ENCODE peak calls at places on chromosomes 1 and 21, in four cellular contexts. M is astrocyte, Q is RWPE2, V is heart right ventricle. O is an unnamed sample. For H3K4me1, the result is how much of the 10 kb centered on the place peaks cover.

GRCh38 chr1:220012259-220012658 is 34.0 kb downstream of the EPRS1 start:
- DNase-seq in Q (no peak), V (no peak), M (peak), O (no peak)

GRCh38 chr1:152871731-152872126 is 6.4 kb upstream of the SMCP start:
- DNase-seq in M (no peak), Q (no peak), V (no peak), O (no peak)

GRCh38 chr1:196007763-196008162 is 600.5 kb downstream of the KCNT2 start:
- DNase-seq in Q (no peak), V (no peak), M (no peak), O (no peak)

GRCh38 chr1:192826791-192827477 is 18.1 kb downstream of the RGS2 start:
- DNase-seq in V (no peak), Q (no peak), M (peak), O (no peak)

GRCh38 chr1:221430133-221430960 is 311.5 kb downstream of the DUSP10 start:
- DNase-seq in Q (no peak), V (no peak), M (peak), O (no peak)

GRCh38 chr1:218349365-218350021 is 4.4 kb downstream of the TGFB2 start:
- DNase-seq in V (no peak), M (peak), Q (no peak), O (no peak)

GRCh38 chr1:184463680-184464079 is 76.9 kb downstream of the C1orf21 start:
- DNase-seq in M (no peak), V (no peak), Q (no peak), O (no peak)

GRCh38 chr1:185066181-185066580 is 20.8 kb downstream of the RNF2 start:
- DNase-seq in Q (no peak), V (no peak), M (no peak), O (no peak)

GRCh38 chr1:214127705-214128104 is 139.9 kb downstream of the PROX1 start:
- DNase-seq in M (no peak), Q (no peak), V (no peak), O (no peak)

GRCh38 chr21:44874240-44874496 is 678 bp upstream of the PTTG1IP start:
- DNase-seq in Q (no peak), M (no peak), V (no peak), O (no peak)

GRCh38 chr1:244029137-244029536 is 21.9 kb upstream of the ZBTB18 start:
- DNase-seq in Q (no peak), M (no peak), V (no peak), O (no peak)

GRCh38 chr1:207346562-207346912 is 25.1 kb downstream of the CD55 start:
- DNase-seq in Q (no peak), M (no peak), V (no peak), O (no peak)

GRCh38 chr21:25568230-25568629 is 39.1 kb downstream of the MRPL39 start:
- DNase-seq in V (peak), M (peak), Q (no peak), O (no peak)

GRCh38 chr1:208335386-208335785 is 91.2 kb upstream of the PLXNA2 start:
- DNase-seq in V (no peak), Q (no peak), M (no peak), O (no peak)

GRCh38 chr1:228860911-228861829 is 125.9 kb downstream of the RHOU start:
- DNase-seq in Q (no peak), V (no peak), M (peak), O (no peak)

GRCh38 chr21:26553921-26554320 is 19.2 kb downstream of the CYYR1 start:
- DNase-seq in V (no peak), Q (no peak), M (no peak), O (no peak)

GRCh38 chr1:46948629-46949282 is 7.5 kb upstream of the CYP4A11 start:
- DNase-seq in M (no peak), Q (no peak), V (no peak), O (no peak)

GRCh38 chr1:21058035-21058793 is 118.5 kb downstream of the EIF4G3 start:
- DNase-seq in V (no peak), M (no peak), Q (no peak), O (no peak)

GRCh38 chr1:178093958-178094751 is at the start of gene RASAL2:
- DNase-seq in Q (peak), M (peak), V (peak), O (no peak)

GRCh38 chr1:50275564-50275963 is 147.7 kb downstream of the DMRTA2 start:
- DNase-seq in Q (no peak), V (no peak), M (no peak), O (no peak)

GRCh38 chr1:9111357-9111691 is 17.6 kb downstream of the GPR157 start:
- DNase-seq in Q (no peak), V (no peak), M (no peak), O (no peak)

GRCh38 chr1:61781151-61781550 is 38.9 kb downstream of the PATJ start:
- DNase-seq in M (no peak), V (no peak), Q (no peak), O (no peak)

GRCh38 chr1:110196917-110197782 is 13.0 kb upstream of the KCNC4 start:
- DNase-seq in V (no peak), Q (no peak), M (no peak), O (peak)

GRCh38 chr1:167083066-167083682 is 7.0 kb downstream of the GPA33 start:
- DNase-seq in Q (no peak), M (no peak), V (no peak), O (no peak)

GRCh38 chr1:177631770-177632169 is 338.1 kb downstream of the SEC16B start:
- DNase-seq in M (no peak), Q (no peak), V (no peak), O (no peak)

GRCh38 chr1:217881131-217881543 is 250.0 kb downstream of the SPATA17 start:
- DNase-seq in V (no peak), Q (no peak), M (peak), O (no peak)

GRCh38 chr1:41394918-41395598 is 33.8 kb downstream of the FOXO6 start:
- DNase-seq in M (peak), Q (no peak), V (no peak), O (no peak)

GRCh38 chr1:20336105-20336605 is 45.5 kb downstream of the VWA5B1 start:
- DNase-seq in Q (no peak), M (no peak), V (no peak), O (no peak)

GRCh38 chr1:64046871-64047270 is 156.6 kb upstream of the UBE2U start:
- DNase-seq in M (no peak), Q (no peak), V (no peak), O (no peak)

GRCh38 chr1:98969753-98970152 is 34.9 kb downstream of the PLPPR5 start:
- DNase-seq in M (no peak), V (no peak), Q (no peak), O (no peak)

GRCh38 chr1:66853379-66853778 is 52.3 kb upstream of the INSL5 start:
- DNase-seq in M (no peak), Q (no peak), V (no peak), O (no peak)

GRCh38 chr1:13896932-13897331 is 196.9 kb downstream of the PRDM2 start:
- DNase-seq in V (no peak), Q (no peak), M (no peak), O (no peak)

GRCh38 chr1:53396563-53397268 is 62.5 kb upstream of the DMRTB1 start:
- DNase-seq in Q (no peak), V (no peak), M (no peak), O (no peak)

GRCh38 chr1:102431253-102431652 is 434.5 kb upstream of the OLFM3 start:
- DNase-seq in Q (no peak), V (no peak), M (no peak), O (no peak)

GRCh38 chr1:102435483-102435882 is 438.8 kb upstream of the OLFM3 start:
- DNase-seq in V (no peak), Q (no peak), M (no peak), O (no peak)

DNA sequence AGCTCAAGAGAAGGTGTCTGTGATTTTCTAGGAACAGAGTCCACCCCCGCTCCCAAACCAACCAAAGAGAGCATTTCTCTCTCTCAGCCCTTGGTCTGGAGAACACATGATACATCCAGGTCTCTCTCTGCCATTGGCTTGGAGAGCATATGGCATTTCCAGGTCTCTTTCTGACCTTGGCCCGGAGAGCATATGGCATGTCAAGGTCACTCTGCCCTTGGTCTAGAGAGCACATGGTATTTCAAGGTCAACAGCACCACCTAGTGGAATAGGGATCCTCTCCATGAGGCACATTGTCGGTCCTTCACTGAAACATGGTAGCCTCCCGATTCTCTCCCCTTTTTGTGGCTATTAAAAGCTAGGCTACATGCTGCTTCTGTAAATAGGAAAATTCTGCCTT is 437.7 kb upstream of the OLFM3 start:
- DNase-seq in M (no peak), V (no peak), Q (no peak), O (no peak)
- TF ChIP-seq CTCF in M (peak), V (no peak), Q (peak), O (no peak)

DNA sequence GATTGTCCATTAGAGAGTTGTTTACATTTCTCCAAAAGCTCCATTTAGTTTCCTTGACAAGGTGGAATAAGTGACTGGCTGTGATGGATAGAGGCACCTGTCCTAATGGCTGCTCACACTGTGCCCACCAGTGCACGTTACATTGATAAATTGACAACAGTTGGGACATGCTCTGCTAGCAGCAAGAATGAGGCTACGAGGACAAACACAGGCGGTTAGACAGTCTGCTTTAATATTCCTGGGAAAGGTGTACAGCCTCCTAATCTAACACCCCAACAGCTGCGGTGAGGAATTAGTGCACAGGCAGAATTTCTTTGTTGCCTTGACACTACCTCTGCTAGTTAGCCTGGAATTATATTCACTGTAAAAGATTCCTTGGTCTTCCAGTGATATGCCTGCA is 354.9 kb downstream of the LMO4 start:
- DNase-seq in M (no peak), V (no peak), Q (no peak), O (no peak)
- H3K4me3 ChIP-seq in M (peak), V (peak), Q (peak), O (no peak)

DNA sequence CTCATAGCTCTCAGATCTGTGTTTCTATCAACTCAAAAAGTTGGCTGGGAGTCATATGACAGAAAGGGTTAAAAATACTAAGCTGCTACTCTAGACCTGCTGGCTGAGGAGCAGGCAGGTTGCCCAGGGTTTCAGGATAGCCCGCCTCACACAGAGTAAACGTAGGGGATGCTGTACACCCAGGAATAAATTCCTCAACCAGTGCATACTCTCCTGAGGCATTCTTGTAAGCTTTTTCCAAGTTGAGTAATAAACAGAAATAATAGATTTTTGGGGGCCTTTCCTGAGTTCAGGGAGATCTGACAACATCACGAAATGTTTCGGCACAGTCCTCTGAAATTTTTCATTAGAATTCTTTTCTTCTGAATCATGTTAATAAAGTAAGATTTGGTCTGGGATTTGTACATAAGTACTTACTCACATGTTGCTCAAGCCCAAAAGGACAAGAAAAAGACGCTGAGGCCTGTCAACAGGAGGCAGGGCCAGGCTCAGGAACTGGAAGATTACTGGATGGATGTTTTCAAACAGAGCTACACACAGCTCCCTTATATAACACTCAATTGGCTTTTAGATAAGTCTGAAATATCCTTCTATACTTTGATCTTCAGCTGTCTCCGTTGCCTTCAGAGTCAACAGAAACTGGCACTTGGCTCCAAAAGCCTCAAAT is 41.0 kb downstream of the TGFBR3 start:
- DNase-seq in M (peak), V (peak), Q (peak), O (no peak)
- H3K4me1 ChIP-seq in M (under half), V (under half), Q (under half), O (under half)

DNA sequence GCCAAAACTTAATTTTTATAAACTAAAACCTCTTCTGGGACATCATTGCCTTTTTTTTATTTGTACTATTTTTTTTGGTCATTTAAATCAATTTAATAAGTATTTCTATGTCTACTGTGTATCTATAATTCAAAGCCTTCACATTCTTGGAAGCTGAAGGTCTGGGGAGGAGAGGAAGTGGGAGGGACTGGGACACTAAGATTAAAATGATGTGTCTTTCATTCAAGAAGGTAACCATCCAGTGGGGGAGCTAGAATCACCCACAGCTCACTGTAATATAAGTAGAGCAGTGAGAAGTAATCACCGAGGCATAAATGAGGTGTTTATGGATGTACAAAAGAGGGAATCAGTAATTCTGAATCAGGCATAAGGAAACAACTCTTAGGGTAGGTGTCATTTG is 52.9 kb downstream of the PTGER3 start:
- DNase-seq in Q (no peak), V (no peak), M (no peak), O (no peak)
- TF ChIP-seq CTCF in Q (no peak), V (no peak), M (no peak), O (no peak)